ENCODE peak calls at places on chromosomes 7 and 10, in ten cellular contexts. E, S, Y, G, A, M, I, N, U and J are unnamed samples.
A peak's percentile ranks its signal among the peaks of the same experiment; 100 is the strongest.

GRCh38 chr10:51103818-51104217 is 29.5 kb downstream of the PRKG1 start:
- DNase-seq in Y (no peak), U (no peak), S (no peak), I (no peak), E (no peak), A (no peak), M (no peak), G (no peak), N (no peak), J (no peak)

GRCh38 chr10:24952146-24952700 is at the start of gene PRTFDC1:
- DNase-seq in N (peak; percentile 23), U (peak; percentile 61), E (peak; percentile 62), Y (peak; percentile 33), I (peak; percentile 90), G (peak; percentile 53), M (no peak), S (peak; percentile 48), A (peak; percentile 52), J (peak; percentile 73)

GRCh38 chr10:68636335-68636734 is 76.2 kb downstream of the TET1 start:
- DNase-seq in E (no peak), M (no peak), U (no peak), I (no peak), N (no peak), A (no peak), Y (no peak), G (no peak), S (no peak), J (no peak)

GRCh38 chr10:30080161-30080560 is 20.8 kb upstream of the JCAD start:
- DNase-seq in G (no peak), M (no peak), N (no peak), S (no peak), I (no peak), A (no peak), U (no peak), Y (no peak), E (no peak), J (no peak)

GRCh38 chr7:18762189-18762588 is 266.6 kb downstream of the HDAC9 start:
- DNase-seq in N (no peak), E (no peak), U (no peak), Y (no peak), M (no peak), G (no peak), A (no peak), I (no peak), S (no peak), J (no peak)

GRCh38 chr7:30880090-30880704 is 31.5 kb upstream of the AQP1 start:
- DNase-seq in A (no peak), Y (no peak), U (no peak), I (no peak), N (peak; percentile 28), G (no peak), E (no peak), M (no peak), S (no peak), J (no peak)

GRCh38 chr7:2757361-2757903 is 69.4 kb downstream of the AMZ1 start:
- DNase-seq in E (peak; percentile 58), G (peak; percentile 65), I (no peak), Y (peak; percentile 62), N (peak; percentile 60), M (peak; percentile 12), S (peak; percentile 66), A (peak; percentile 91), U (peak; percentile 64), J (no peak)

GRCh38 chr7:66748127-66748511 is 7.6 kb downstream of the RABGEF1 start:
- DNase-seq in Y (no peak), E (no peak), N (no peak), A (no peak), G (no peak), I (peak; percentile 29), M (no peak), U (no peak), S (no peak), J (no peak)

GRCh38 chr10:124643281-124644009 is 100.7 kb downstream of the FAM53B start:
- DNase-seq in G (no peak), Y (no peak), N (no peak), S (no peak), E (no peak), I (no peak), M (no peak), U (no peak), A (no peak), J (no peak)

GRCh38 chr7:35749548-35749947 is 51.3 kb upstream of the SEPTIN7 start:
- DNase-seq in I (no peak), S (no peak), N (no peak), U (peak; percentile 72), A (peak; percentile 19), E (no peak), M (no peak), G (peak; percentile 35), Y (peak; percentile 40), J (peak; percentile 72)

GRCh38 chr10:125700355-125700911 is 17.5 kb upstream of the TEX36 start:
- DNase-seq in A (no peak), G (no peak), E (no peak), M (no peak), U (no peak), I (no peak), S (peak; percentile 27), Y (no peak), N (no peak), J (no peak)

DNA sequence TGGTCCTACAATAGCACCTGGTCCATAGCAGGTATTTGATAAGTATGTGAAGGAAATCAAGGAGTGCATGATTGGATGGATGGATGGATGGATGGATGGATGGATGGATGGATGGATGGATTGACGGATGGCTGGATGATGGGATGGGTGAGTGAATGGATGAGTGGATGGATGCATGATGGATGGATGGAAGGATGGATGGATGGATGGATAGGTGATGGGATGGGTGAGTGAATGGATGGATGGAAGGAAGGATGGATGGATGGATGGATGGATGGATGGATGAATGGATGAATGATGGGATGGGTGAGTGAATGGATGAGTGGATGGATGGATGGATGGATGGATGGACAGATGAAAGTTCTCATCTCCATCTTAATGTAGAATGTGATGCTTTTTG is 231.0 kb upstream of the PPP2R2D start:
- DNase-seq in M (no peak), Y (no peak), E (no peak), U (no peak), I (no peak), N (no peak), S (no peak), A (no peak), G (no peak), J (no peak)
- H3K9me3 ChIP-seq in M (no peaks in the 10 kb centered on the region), Y (no peaks in the 10 kb centered on the region), E (no peaks in the 10 kb centered on the region), U (no peaks in the 10 kb centered on the region), I (peaks cover 6% of the 10 kb centered on the region), N (peaks cover 10% of the 10 kb centered on the region), S (peaks cover 5% of the 10 kb centered on the region), A (peaks cover 7% of the 10 kb centered on the region), G (no peaks in the 10 kb centered on the region), J (no peaks in the 10 kb centered on the region)

GRCh38 chr7:107996072-107996824 is 6.7 kb downstream of the LAMB1 start:
- DNase-seq in M (no peak), N (no peak), U (no peak), I (no peak), E (no peak), G (no peak), Y (no peak), S (no peak), A (no peak), J (no peak)

GRCh38 chr7:108000875-108001758 is 1.8 kb downstream of the LAMB1 start:
- DNase-seq in N (no peak), M (no peak), Y (peak; percentile 36), A (peak; percentile 55), I (no peak), S (peak; percentile 83), U (peak; percentile 63), G (peak; percentile 51), E (peak; percentile 50), J (peak; percentile 30)

GRCh38 chr7:107999814-108000560 is 3.0 kb downstream of the LAMB1 start:
- DNase-seq in E (no peak), S (no peak), U (no peak), I (no peak), M (no peak), G (no peak), A (no peak), Y (no peak), N (no peak), J (no peak)

GRCh38 chr7:107998150-107998549 is 4.8 kb downstream of the LAMB1 start:
- DNase-seq in Y (no peak), M (no peak), U (no peak), A (no peak), I (no peak), S (no peak), G (no peak), N (no peak), E (no peak), J (no peak)

GRCh38 chr7:107998660-107999480 is 4.1 kb downstream of the LAMB1 start:
- DNase-seq in A (no peak), S (no peak), I (no peak), E (no peak), Y (no peak), M (no peak), U (no peak), N (no peak), G (no peak), J (no peak)
- H3K4me1 ChIP-seq in A (peaks cover 6% of the 10 kb centered on the region), S (peaks cover 78% of the 10 kb centered on the region), I (peaks cover 87% of the 10 kb centered on the region), E (peaks cover 74% of the 10 kb centered on the region), Y (peaks cover 8% of the 10 kb centered on the region), M (peaks cover 27% of the 10 kb centered on the region), U (peaks cover 5% of the 10 kb centered on the region), N (no peaks in the 10 kb centered on the region), G (peaks cover 7% of the 10 kb centered on the region), J (peaks cover 8% of the 10 kb centered on the region)

GRCh38 chr10:36367362-36367761 is 725.3 kb upstream of the FZD8 start:
- DNase-seq in I (no peak), Y (no peak), E (no peak), M (no peak), S (no peak), N (no peak), A (no peak), G (no peak), U (no peak), J (no peak)
- TF ChIP-seq POLR2A in I (no peak), Y (no peak), E (no peak), M (no peak), S (no peak), N (no peak), A (no peak), G (no peak), U (no peak), J (no peak)

GRCh38 chr10:37700886-37701780 is 156.3 kb downstream of the ZNF248 start:
- DNase-seq in N (no peak), A (no peak), S (no peak), U (no peak), E (no peak), G (no peak), Y (peak; percentile 13), M (no peak), I (no peak), J (no peak)

GRCh38 chr10:37703074-37703473 is 154.3 kb downstream of the ZNF248 start:
- DNase-seq in I (no peak), U (no peak), Y (no peak), G (no peak), M (no peak), S (no peak), N (no peak), A (no peak), E (no peak), J (no peak)

GRCh38 chr10:37701781-37702493 is 155.5 kb downstream of the ZNF248 start:
- DNase-seq in G (no peak), I (no peak), S (no peak), Y (peak; percentile 10), M (no peak), A (no peak), E (no peak), U (no peak), N (no peak), J (no peak)

GRCh38 chr10:37704566-37704965 is 152.8 kb downstream of the ZNF248 start:
- DNase-seq in Y (no peak), E (no peak), G (no peak), A (no peak), I (no peak), M (no peak), U (no peak), S (no peak), N (no peak), J (no peak)

GRCh38 chr10:37703833-37704382 is 153.5 kb downstream of the ZNF248 start:
- DNase-seq in I (no peak), M (no peak), A (no peak), U (no peak), S (no peak), N (no peak), Y (peak; percentile 6), G (no peak), E (no peak), J (no peak)
- H3K9me3 ChIP-seq in I (no peaks in the 10 kb centered on the region), M (no peaks in the 10 kb centered on the region), A (no peaks in the 10 kb centered on the region), U (no peaks in the 10 kb centered on the region), S (no peaks in the 10 kb centered on the region), N (peaks cover 7% of the 10 kb centered on the region), Y (no peaks in the 10 kb centered on the region), G (no peaks in the 10 kb centered on the region), E (no peaks in the 10 kb centered on the region), J (no peaks in the 10 kb centered on the region)